ENCODE peak calls at places on chromosomes 2 and 18, in six cellular contexts. D, F, N, R, E and M are unnamed samples.

GRCh38 chr2:43269074-43269572 is 42.7 kb upstream of the ZFP36L2 start:
- DNase-seq in E (no peak), F (peak; percentile 100), R (no peak), D (peak; percentile 99), N (no peak), M (peak; percentile 50)

GRCh38 chr18:5132987-5133386 is 64.1 kb downstream of the AKAIN1 start:
- DNase-seq in R (no peak), N (no peak), D (no peak), F (no peak), E (no peak), M (no peak)

GRCh38 chr2:26034597-26035067 is 748 bp downstream of the RAB10 start:
- DNase-seq in R (no peak), D (peak; percentile 5), F (peak; percentile 57), E (no peak), N (no peak), M (peak; percentile 44)

GRCh38 chr2:129778608-129778877 is 200.9 kb upstream of the RAB6C start:
- DNase-seq in F (no peak), D (no peak), E (no peak), N (no peak), R (peak; percentile 11), M (no peak)

GRCh38 chr18:22847392-22847791 is 85.7 kb upstream of the RBBP8 start:
- DNase-seq in F (peak; percentile 4), D (peak; percentile 51), R (no peak), E (no peak), N (no peak), M (no peak)

GRCh38 chr18:40851014-40851429 is 1104.0 kb upstream of the PIK3C3 start:
- DNase-seq in N (no peak), D (peak; percentile 54), R (no peak), E (no peak), F (no peak), M (no peak)

GRCh38 chr2:178512491-178512890 is 32.2 kb downstream of the PLEKHA3 start:
- DNase-seq in D (peak; percentile 29), F (no peak), R (no peak), N (peak; percentile 63), E (no peak), M (no peak)

GRCh38 chr2:100733344-100734187 is 86.4 kb upstream of the NPAS2 start:
- DNase-seq in N (peak; percentile 35), F (peak; percentile 86), E (no peak), R (peak; percentile 51), D (peak; percentile 75), M (peak; percentile 51)

GRCh38 chr2:9909106-9909505 is 42.4 kb upstream of the GRHL1 start:
- DNase-seq in N (no peak), E (no peak), R (no peak), D (peak; percentile 61), F (peak; percentile 22), M (no peak)

GRCh38 chr2:120820263-120820884 is 84.7 kb downstream of the GLI2 start:
- DNase-seq in D (peak; percentile 90), R (no peak), E (no peak), N (peak; percentile 27), F (peak; percentile 91), M (no peak)

GRCh38 chr2:120988051-120988707 is 252.5 kb downstream of the GLI2 start:
- DNase-seq in N (no peak), E (no peak), D (no peak), R (no peak), F (no peak), M (no peak)

GRCh38 chr2:96832751-96833507 is 10.9 kb downstream of the ANKRD23 start:
- DNase-seq in D (peak; percentile 64), F (peak; percentile 53), N (peak; percentile 86), E (no peak), R (peak; percentile 93), M (peak; percentile 95)

GRCh38 chr2:97673915-97674283 is 4.4 kb downstream of the C2orf92 start:
- DNase-seq in F (no peak), E (no peak), R (no peak), D (no peak), N (no peak), M (no peak)

GRCh38 chr2:118242216-118242615 is 153.9 kb downstream of the INSIG2 start:
- DNase-seq in E (no peak), F (no peak), N (no peak), D (no peak), R (no peak), M (no peak)

GRCh38 chr2:33810046-33810835 is 211.1 kb upstream of the FAM98A start:
- DNase-seq in E (peak; percentile 13), N (no peak), D (no peak), F (peak; percentile 5), R (no peak), M (peak; percentile 93)

GRCh38 chr2:233434666-233435375 is 80.5 kb downstream of the DGKD start:
- DNase-seq in F (no peak), E (no peak), D (no peak), N (no peak), R (peak; percentile 8), M (no peak)

GRCh38 chr2:187842978-187843847 is 289.0 kb upstream of the TFPI start:
- DNase-seq in D (peak; percentile 78), F (peak; percentile 72), N (peak; percentile 57), R (no peak), E (no peak), M (peak; percentile 77)

GRCh38 chr2:234961784-234962183 is 10.0 kb downstream of the SH3BP4 start:
- DNase-seq in E (no peak), R (no peak), F (peak; percentile 1), D (no peak), N (no peak), M (no peak)

GRCh38 chr2:237229905-237230304 is 144.2 kb downstream of the COPS8 start:
- DNase-seq in N (no peak), F (no peak), D (no peak), R (no peak), E (no peak), M (no peak)
- H2BK120ac ChIP-seq in N (no peak overlapping the region), F (no peak overlapping the region), D (peak overlapping the region; percentile 89), R (no peak overlapping the region), E (no peak overlapping the region), M (no peak overlapping the region)

GRCh38 chr18:50159654-50160046 is 35.3 kb downstream of the MYO5B start:
- DNase-seq in D (no peak), F (no peak), E (no peak), N (no peak), R (no peak), M (no peak)
- H3K4ac ChIP-seq in D (no peak overlapping the region), F (no peak overlapping the region), E (no peak overlapping the region), N (no peak overlapping the region), R (no peak overlapping the region), M (no peak overlapping the region)

GRCh38 chr18:46628206-46628605 is 28.8 kb downstream of the LOXHD1 start:
- DNase-seq in D (no peak), E (no peak), F (no peak), R (no peak), N (no peak), M (no peak)
- H2BK15ac ChIP-seq in D (no peak overlapping the region), E (no peak overlapping the region), F (no peak overlapping the region), R (no peak overlapping the region), N (no peak overlapping the region), M (no peak overlapping the region)

GRCh38 chr2:168593713-168594112 is 137.6 kb downstream of the CERS6 start:
- DNase-seq in F (no peak), D (no peak), E (no peak), R (no peak), N (no peak), M (no peak)
- H2BK120ac ChIP-seq in F (no peak overlapping the region), D (no peak overlapping the region), E (no peak overlapping the region), R (no peak overlapping the region), N (no peak overlapping the region), M (no peak overlapping the region)

DNA sequence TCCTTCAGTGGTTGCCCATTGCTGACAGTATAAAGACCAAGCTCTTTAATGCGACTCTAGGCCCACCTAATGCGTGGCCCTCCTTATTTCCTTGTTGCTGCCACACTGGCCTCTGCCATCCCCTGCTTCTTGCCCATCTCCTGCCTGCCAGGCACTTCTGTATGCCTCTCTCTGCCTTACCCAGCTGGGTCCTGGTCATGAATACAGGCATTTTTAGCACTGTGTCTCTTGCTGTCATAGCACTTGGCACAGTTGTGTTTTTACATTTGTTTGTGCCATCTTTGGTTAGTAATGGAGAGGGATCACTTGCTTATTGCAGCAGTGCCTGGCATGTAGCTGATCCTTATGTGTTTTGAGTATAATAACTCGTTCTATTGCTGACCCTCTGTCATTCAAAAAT is 38.7 kb downstream of the MAP4K4 start:
- DNase-seq in F (no peak), D (no peak), N (no peak), R (no peak), E (no peak), M (no peak)
- H3K4ac ChIP-seq in F (no peak overlapping the region), D (peak overlapping the region; percentile 9), N (no peak overlapping the region), R (no peak overlapping the region), E (no peak overlapping the region), M (no peak overlapping the region)

GRCh38 chr2:213202006-213202405 is 50.6 kb upstream of the IKZF2 start:
- DNase-seq in E (no peak), F (no peak), N (no peak), R (no peak), D (no peak), M (no peak)
- H2BK15ac ChIP-seq in E (no peak overlapping the region), F (no peak overlapping the region), N (no peak overlapping the region), R (no peak overlapping the region), D (no peak overlapping the region), M (no peak overlapping the region)

DNA sequence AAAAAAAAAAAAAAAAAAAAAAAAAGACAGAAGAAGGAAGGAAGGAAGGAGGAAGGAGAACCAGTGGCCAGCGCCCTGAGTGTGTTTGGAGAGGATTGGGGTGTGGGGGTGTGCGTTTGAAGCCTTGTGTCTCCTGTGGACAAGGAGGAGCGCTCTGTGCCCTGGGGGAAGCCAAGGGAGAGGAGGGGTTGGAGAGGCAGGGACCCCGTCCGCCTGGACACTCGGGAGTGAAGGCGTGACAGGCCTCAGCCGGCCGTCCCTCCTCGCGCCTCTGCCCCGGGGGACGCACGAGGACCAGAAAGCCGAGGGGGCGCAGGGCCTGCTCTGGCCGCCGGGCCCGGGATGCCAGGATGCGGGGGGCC is 44.9 kb downstream of the SERTAD2 start:
- DNase-seq in F (no peak), R (no peak), E (no peak), D (no peak), N (no peak), M (no peak)
- H2BK120ac ChIP-seq in F (peak overlapping the region; percentile 81), R (no peak overlapping the region), E (no peak overlapping the region), D (no peak overlapping the region), N (peak overlapping the region; percentile 10), M (no peak overlapping the region)